ENCODE peak calls at places on chromosomes 12 and 14, in five cellular contexts. S is NCI-H345, Q is germinal center, B is GM12865, O is RPMI8226. A is an unnamed sample.

GRCh38 chr12:26188132-26188531 is 7.2 kb upstream of the SSPN start:
- DNase-seq in B (no peak), O (no peak), Q (no peak), S (no peak), A (no peak)

GRCh38 chr12:42474391-42474790 is 115.2 kb downstream of the PRICKLE1 start:
- DNase-seq in S (no peak), O (no peak), Q (no peak), B (no peak), A (no peak)

GRCh38 chr12:49187184-49187583 is 1.7 kb downstream of the TUBA1A start:
- DNase-seq in Q (no peak), B (no peak), O (no peak), S (peak; percentile 13), A (no peak)

GRCh38 chr14:100129161-100129589 is 30.3 kb downstream of the DEGS2 start:
- DNase-seq in Q (no peak), S (no peak), B (no peak), O (no peak), A (no peak)

GRCh38 chr12:103632554-103633216 is 45.6 kb downstream of the STAB2 start:
- DNase-seq in S (peak; percentile 9), O (peak; percentile 79), B (peak; percentile 87), Q (peak; percentile 75), A (peak; percentile 70)

GRCh38 chr14:20587489-20588154 is at the start of gene RNASE11:
- DNase-seq in B (peak; percentile 29), Q (no peak), O (no peak), S (no peak), A (no peak)

GRCh38 chr12:4119157-4119761 is 154.3 kb upstream of the CCND2 start:
- DNase-seq in Q (no peak), B (peak; percentile 96), O (peak; percentile 98), S (no peak), A (no peak)

GRCh38 chr14:63981569-63981968 is 128.8 kb downstream of the SYNE2 start:
- DNase-seq in O (no peak), Q (no peak), S (no peak), B (no peak), A (no peak)

GRCh38 chr12:47247418-47247817 is 167.7 kb upstream of the AMIGO2 start:
- DNase-seq in Q (no peak), S (no peak), O (no peak), B (no peak), A (no peak)

GRCh38 chr12:80242341-80242740 is 143.0 kb downstream of the OTOGL start:
- DNase-seq in B (no peak), Q (no peak), O (no peak), S (no peak), A (no peak)

A was measured in OCI-LY7.